ENCODE peak calls at places on chromosome 5, in five cellular contexts. V is H1, Q is neuronal stem cell, S is H9, T is IMR-90. F is an unnamed sample.

GRCh38 chr5:141814064-141814982 is 63.9 kb downstream of the PCDH1 start:
- DNase-seq in S (peak; percentile 89), V (peak; percentile 95), Q (peak; percentile 64), T (no peak), F (peak; percentile 12)

GRCh38 chr5:101950050-101950449 is 346.0 kb downstream of the SLCO4C1 start:
- DNase-seq in T (no peak), Q (no peak), V (no peak), S (no peak), F (no peak)

GRCh38 chr5:115553082-115553481 is 8.5 kb upstream of the FEM1C start:
- DNase-seq in Q (no peak), T (peak; percentile 46), V (no peak), S (no peak), F (no peak)

GRCh38 chr5:173970878-173971650 is 17.9 kb upstream of the C5orf47 start:
- DNase-seq in V (peak; percentile 49), S (no peak), Q (no peak), T (no peak), F (no peak)

GRCh38 chr5:76838481-76839261 is 11.1 kb upstream of the S100Z start:
- DNase-seq in S (no peak), Q (no peak), T (peak; percentile 76), V (no peak), F (peak; percentile 86)

GRCh38 chr5:57499262-57500050 is 16.8 kb upstream of the ACTBL2 start:
- DNase-seq in S (peak; percentile 35), T (peak; percentile 69), V (no peak), Q (peak; percentile 56), F (peak; percentile 77)

GRCh38 chr5:14464661-14465060 is 116.9 kb upstream of the OTULINL start:
- DNase-seq in T (no peak), V (no peak), S (no peak), Q (no peak), F (no peak)

GRCh38 chr5:2139478-2139877 is 256.8 kb upstream of the IRX4 start:
- DNase-seq in T (no peak), Q (no peak), V (no peak), S (peak; percentile 10), F (no peak)

GRCh38 chr5:52799358-52799982 is 11.8 kb downstream of the ITGA1 start:
- DNase-seq in Q (peak; percentile 67), T (peak; percentile 79), V (no peak), S (peak; percentile 66), F (peak; percentile 93)

GRCh38 chr5:140381351-140381750 is 20.3 kb upstream of the ANKHD1 start:
- DNase-seq in V (no peak), T (no peak), S (no peak), Q (no peak), F (no peak)

GRCh38 chr5:39176740-39177628 is 42.4 kb downstream of the FYB1 start:
- DNase-seq in V (no peak), T (no peak), Q (no peak), S (no peak), F (no peak)

GRCh38 chr5:126104951-126105350 is 318.3 kb upstream of the GRAMD2B start:
- DNase-seq in S (no peak), V (no peak), T (no peak), Q (no peak), F (no peak)

GRCh38 chr5:66517361-66517760 is 78.8 kb upstream of the MAST4 start:
- DNase-seq in T (no peak), V (no peak), S (no peak), Q (no peak), F (no peak)

GRCh38 chr5:93676707-93677106 is 64.7 kb downstream of the POU5F2 start:
- DNase-seq in Q (no peak), V (no peak), T (no peak), S (no peak), F (no peak)

GRCh38 chr5:28190011-28190410 is 1151.6 kb upstream of the CDH9 start:
- DNase-seq in V (no peak), Q (no peak), T (no peak), S (no peak), F (no peak)

GRCh38 chr5:142748568-142749249 is 21.5 kb upstream of the ARHGAP26 start:
- DNase-seq in T (no peak), V (peak; percentile 66), S (peak; percentile 57), Q (peak; percentile 26), F (no peak)

GRCh38 chr5:40945111-40945510 is 35.8 kb downstream of the C7 start:
- DNase-seq in Q (no peak), V (no peak), T (no peak), S (no peak), F (no peak)

GRCh38 chr5:113487411-113487778 is 858 bp downstream of the MCC start:
- DNase-seq in V (no peak), Q (peak; percentile 18), S (peak; percentile 56), T (peak; percentile 5), F (peak; percentile 52)

GRCh38 chr5:126535856-126536545 is 59.0 kb downstream of the ALDH7A1 start:
- DNase-seq in T (no peak), Q (no peak), V (peak; percentile 20), S (no peak), F (no peak)

GRCh38 chr5:134114886-134115805 is 665 bp downstream of the TCF7 start:
- DNase-seq in T (no peak), Q (no peak), V (peak; percentile 77), S (peak; percentile 89), F (no peak)

GRCh38 chr5:7396169-7397004 is 449 bp downstream of the ADCY2 start:
- DNase-seq in Q (no peak), T (no peak), S (no peak), V (no peak), F (no peak)

GRCh38 chr5:127870914-127871313 is 167.7 kb downstream of the CCDC192 start:
- DNase-seq in Q (no peak), T (no peak), S (no peak), V (no peak), F (no peak)

GRCh38 chr5:117425163-117425562 is 850.5 kb upstream of the SEMA6A start:
- DNase-seq in V (no peak), T (no peak), Q (no peak), S (peak; percentile 32), F (no peak)

GRCh38 chr5:122368845-122369244 is 56.8 kb downstream of the SNCAIP start:
- DNase-seq in T (peak; percentile 17), Q (no peak), V (no peak), S (no peak), F (no peak)

GRCh38 chr5:7828269-7828668 is 22.7 kb downstream of the CFAP90 start:
- DNase-seq in T (no peak), S (no peak), V (no peak), Q (no peak), F (no peak)

GRCh38 chr5:151448038-151448985 is 909 bp downstream of the SLC36A1 start:
- DNase-seq in Q (peak; percentile 31), S (peak; percentile 62), T (no peak), V (no peak), F (peak; percentile 28)

GRCh38 chr5:174281089-174281488 is 235.6 kb downstream of the NSG2 start:
- DNase-seq in Q (no peak), T (no peak), S (no peak), V (no peak), F (no peak)

GRCh38 chr5:161709239-161709638 is 23.7 kb downstream of the GABRA6 start:
- DNase-seq in Q (no peak), V (no peak), S (no peak), T (no peak), F (no peak)

GRCh38 chr5:126741361-126741760 is 35.6 kb upstream of the LMNB1 start:
- DNase-seq in T (no peak), Q (no peak), V (no peak), S (no peak), F (no peak)

GRCh38 chr5:175214152-175214551 is 229.8 kb downstream of the DRD1 start:
- DNase-seq in V (no peak), S (no peak), T (peak; percentile 97), Q (no peak), F (no peak)

GRCh38 chr5:72908666-72909065 is 47.2 kb upstream of the FCHO2 start:
- DNase-seq in Q (no peak), V (no peak), T (no peak), S (no peak), F (no peak)

GRCh38 chr5:38207343-38207742 is 51.0 kb upstream of the EGFLAM start:
- DNase-seq in V (no peak), S (peak; percentile 37), T (peak; percentile 0), Q (no peak), F (peak; percentile 14)

GRCh38 chr5:52798952-52799351 is 11.2 kb downstream of the ITGA1 start:
- DNase-seq in S (no peak), V (no peak), T (no peak), Q (no peak), F (no peak)

DNA sequence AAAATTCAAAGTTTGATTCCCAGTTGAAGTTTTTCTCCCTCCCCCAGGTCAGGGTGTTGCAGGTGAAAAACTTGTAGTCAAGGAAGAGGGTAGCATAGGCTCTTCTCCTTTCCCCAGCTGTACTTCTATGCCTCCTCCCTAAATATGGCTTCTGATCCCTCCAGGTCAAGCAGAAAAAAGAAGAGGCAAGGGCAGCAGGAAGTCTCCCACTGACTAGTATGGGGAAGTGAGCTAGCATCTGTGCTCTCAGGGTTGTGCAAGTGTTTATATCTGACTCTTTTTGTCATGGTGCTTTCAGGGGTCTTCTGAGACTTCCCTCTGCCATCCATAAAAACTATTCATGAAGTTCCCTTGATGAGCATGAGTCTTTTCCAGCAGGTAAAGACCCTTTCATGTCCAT is 76.0 kb downstream of the ATPSCKMT start:
- DNase-seq in Q (no peak), T (no peak), S (no peak), V (no peak), F (no peak)
- H4K91ac ChIP-seq in Q (no peak overlapping the region), T (no peak overlapping the region), S (no peak overlapping the region), V (no peak overlapping the region), F (no peak overlapping the region)

GRCh38 chr5:36839479-36839878 is 37.1 kb upstream of the NIPBL start:
- DNase-seq in V (no peak), T (no peak), S (no peak), Q (no peak), F (no peak)

GRCh38 chr5:36842087-36842486 is 34.5 kb upstream of the NIPBL start:
- DNase-seq in T (no peak), Q (no peak), S (no peak), V (no peak), F (no peak)

GRCh38 chr5:36841657-36842056 is 34.9 kb upstream of the NIPBL start:
- DNase-seq in S (no peak), Q (no peak), V (no peak), T (no peak), F (no peak)

GRCh38 chr5:36836831-36837230 is 39.7 kb upstream of the NIPBL start:
- DNase-seq in T (no peak), S (no peak), Q (no peak), V (no peak), F (no peak)

GRCh38 chr5:36840077-36840476 is 36.5 kb upstream of the NIPBL start:
- DNase-seq in V (no peak), T (no peak), S (no peak), Q (no peak), F (no peak)
- H3K27me3 ChIP-seq in V (no peaks in the 10 kb centered on the region), T (peaks cover 14% of the 10 kb centered on the region), S (no peaks in the 10 kb centered on the region), Q (no peaks in the 10 kb centered on the region), F (peaks cover 5% of the 10 kb centered on the region)

DNA sequence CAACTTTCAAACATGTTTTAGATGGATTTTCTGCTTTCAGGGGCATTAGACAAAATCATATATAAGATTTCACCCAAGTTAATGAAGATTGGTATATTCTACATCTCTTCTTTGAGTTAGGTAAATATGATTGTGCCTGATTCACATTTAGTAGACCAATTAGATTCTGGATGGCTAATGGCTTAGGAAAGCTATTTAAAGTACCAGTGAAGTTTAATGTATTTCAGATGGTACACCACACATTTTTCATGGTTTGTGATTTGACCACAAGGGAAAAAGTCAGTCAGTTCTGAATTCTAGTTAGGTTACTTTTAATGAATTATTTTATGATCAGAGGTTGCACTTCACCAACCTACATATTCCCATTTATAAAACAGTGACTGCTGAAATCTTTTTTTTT is 409.7 kb downstream of the ADGRV1 start:
- DNase-seq in V (no peak), Q (no peak), T (no peak), S (no peak), F (peak; percentile 44)
- H2BK120ac ChIP-seq in V (no peak overlapping the region), Q (no peak overlapping the region), T (no peak overlapping the region), S (no peak overlapping the region), F (no peak overlapping the region)

GRCh38 chr5:56493293-56493692 is 260.2 kb upstream of the ANKRD55 start:
- DNase-seq in S (no peak), T (no peak), V (no peak), Q (no peak), F (no peak)
- H4K91ac ChIP-seq in S (no peak overlapping the region), T (peak overlapping the region; percentile 89), V (no peak overlapping the region), Q (no peak overlapping the region), F (no peak overlapping the region)